ENCODE peak calls at places on chromosomes 2 and 18, in five cellular contexts. R, Z, P, O and L are unnamed samples. For H3K36me3, the result is how much of the 10 kb centered on the place peaks cover.

GRCh38 chr2:20635698-20636584 is 15.0 kb downstream of the HS1BP3 start:
- DNase-seq in R (peak), Z (peak), P (peak), O (peak), L (no peak)

GRCh38 chr18:21991081-21991534 is 178.3 kb upstream of the GATA6 start:
- DNase-seq in R (no peak), Z (no peak), P (no peak), O (no peak), L (no peak)

GRCh38 chr18:47724186-47724975 is 206.1 kb downstream of the SMAD2 start:
- DNase-seq in R (no peak), Z (peak), P (no peak), O (no peak), L (no peak)

GRCh38 chr18:57561728-57562423 is 24.6 kb downstream of the FECH start:
- DNase-seq in R (peak), Z (no peak), P (no peak), O (no peak), L (no peak)

GRCh38 chr18:57805117-57805516 is 2.0 kb upstream of the ATP8B1 start:
- DNase-seq in R (no peak), Z (no peak), P (no peak), O (no peak), L (no peak)

GRCh38 chr2:219627105-219628100 is at the start of gene SLC4A3:
- DNase-seq in R (no peak), Z (peak), P (peak), O (no peak), L (no peak)

GRCh38 chr2:37892436-37893114 is 32.5 kb upstream of the RMDN2 start:
- DNase-seq in R (no peak), Z (no peak), P (no peak), O (no peak), L (no peak)

GRCh38 chr2:201890447-201890846 is 84.1 kb downstream of the CDK15 start:
- DNase-seq in R (peak), Z (no peak), P (no peak), O (no peak), L (no peak)

GRCh38 chr2:207412787-207413310 is 116.9 kb upstream of the CREB1 start:
- DNase-seq in R (no peak), Z (no peak), P (no peak), O (no peak), L (no peak)

GRCh38 chr2:44075536-44075935 is 79.7 kb upstream of the LRPPRC start:
- DNase-seq in R (no peak), Z (no peak), P (no peak), O (no peak), L (no peak)

GRCh38 chr2:20707601-20708000 is 40.7 kb downstream of the GDF7 start:
- DNase-seq in R (no peak), Z (no peak), P (no peak), O (no peak), L (no peak)

GRCh38 chr2:60706021-60706420 is 50.0 kb upstream of the PAPOLG start:
- DNase-seq in R (peak), Z (no peak), P (no peak), O (no peak), L (no peak)

GRCh38 chr18:22385718-22386117 is 32.0 kb downstream of the CTAGE1 start:
- DNase-seq in R (peak), Z (no peak), P (no peak), O (no peak), L (no peak)

GRCh38 chr18:49447810-49448745 is 12.4 kb downstream of the DYM start:
- DNase-seq in R (peak), Z (no peak), P (no peak), O (peak), L (peak)

GRCh38 chr2:231138699-231139098 is 13.9 kb upstream of the HTR2B start:
- DNase-seq in R (no peak), Z (peak), P (no peak), O (no peak), L (no peak)

GRCh38 chr18:10872297-10872696 is 277.1 kb downstream of the PIEZO2 start:
- DNase-seq in R (no peak), Z (no peak), P (peak), O (no peak), L (no peak)

GRCh38 chr2:197255550-197255949 is 55.0 kb downstream of the ANKRD44 start:
- DNase-seq in R (no peak), Z (peak), P (no peak), O (peak), L (peak)

GRCh38 chr2:117195381-117195780 is 619.1 kb upstream of the DDX18 start:
- DNase-seq in R (no peak), Z (no peak), P (no peak), O (no peak), L (no peak)

GRCh38 chr2:8398040-8398668 is 283.7 kb upstream of the ID2 start:
- DNase-seq in R (no peak), Z (no peak), P (no peak), O (no peak), L (no peak)

GRCh38 chr18:9810216-9810804 is 75.5 kb upstream of the TXNDC2 start:
- DNase-seq in R (no peak), Z (no peak), P (no peak), O (no peak), L (no peak)

GRCh38 chr2:241891988-241892298 is 22.4 kb downstream of the RTP5 start:
- DNase-seq in R (no peak), Z (no peak), P (peak), O (no peak), L (no peak)

GRCh38 chr18:5770176-5770575 is 125.1 kb downstream of the TMEM200C start:
- DNase-seq in R (no peak), Z (no peak), P (no peak), O (no peak), L (no peak)

GRCh38 chr2:70510213-70510820 is 43.3 kb downstream of the TGFA start:
- DNase-seq in R (no peak), Z (no peak), P (no peak), O (no peak), L (no peak)

GRCh38 chr2:125313806-125314205 is 1288.7 kb downstream of the CNTNAP5 start:
- DNase-seq in R (no peak), Z (no peak), P (peak), O (no peak), L (no peak)

GRCh38 chr2:197107291-197108269 is 181.1 kb upstream of the PGAP1 start:
- DNase-seq in R (no peak), Z (peak), P (peak), O (no peak), L (no peak)

GRCh38 chr18:777021-777420 is 35.0 kb downstream of the YES1 start:
- DNase-seq in R (peak), Z (no peak), P (no peak), O (no peak), L (no peak)

GRCh38 chr2:212777020-212777491 is 238.5 kb upstream of the ERBB4 start:
- DNase-seq in R (peak), Z (no peak), P (no peak), O (no peak), L (no peak)

GRCh38 chr2:49002750-49003149 is 151.6 kb downstream of the FSHR start:
- DNase-seq in R (no peak), Z (no peak), P (no peak), O (no peak), L (no peak)

GRCh38 chr2:224833986-224834385 is 117.8 kb upstream of the CCDC195 start:
- DNase-seq in R (peak), Z (no peak), P (no peak), O (no peak), L (no peak)

GRCh38 chr2:38076250-38076709 is 329 bp upstream of the CYP1B1 start:
- DNase-seq in R (peak), Z (peak), P (peak), O (peak), L (no peak)

GRCh38 chr2:235737396-235737795 is 243.6 kb downstream of the AGAP1 start:
- DNase-seq in R (peak), Z (no peak), P (no peak), O (no peak), L (no peak)

GRCh38 chr18:73991570-73991969 is 156.1 kb downstream of the FBXO15 start:
- DNase-seq in R (no peak), Z (no peak), P (no peak), O (no peak), L (no peak)

GRCh38 chr2:128157644-128158043 is 66.6 kb downstream of the UGGT1 start:
- DNase-seq in R (no peak), Z (no peak), P (no peak), O (no peak), L (no peak)

GRCh38 chr2:128153786-128154185 is 62.8 kb downstream of the UGGT1 start:
- DNase-seq in R (no peak), Z (no peak), P (no peak), O (no peak), L (no peak)

GRCh38 chr2:128154225-128154624 is 63.2 kb downstream of the UGGT1 start:
- DNase-seq in R (no peak), Z (peak), P (no peak), O (no peak), L (no peak)

GRCh38 chr2:128156812-128157211 is 65.8 kb downstream of the UGGT1 start:
- DNase-seq in R (no peak), Z (no peak), P (no peak), O (no peak), L (no peak)

GRCh38 chr2:128155970-128156369 is 65.0 kb downstream of the UGGT1 start:
- DNase-seq in R (no peak), Z (no peak), P (no peak), O (no peak), L (no peak)
- H3K36me3 ChIP-seq in R (under half), Z (under half), P (under half), O (under half), L (half or more)

GRCh38 chr2:109611467-109612095 is 2.2 kb downstream of the SEPTIN10 start:
- DNase-seq in R (peak), Z (no peak), P (no peak), O (no peak), L (no peak)
- H3K4me3 ChIP-seq in R (no peak), Z (no peak), P (no peak), O (no peak), L (no peak)

GRCh38 chr2:73772819-73773218 is 7.1 kb downstream of the DUSP11 start:
- DNase-seq in R (no peak), Z (no peak), P (no peak), O (no peak), L (no peak)
- H3K36me3 ChIP-seq in R (under half), Z (under half), P (under half), O (under half), L (half or more)

DNA sequence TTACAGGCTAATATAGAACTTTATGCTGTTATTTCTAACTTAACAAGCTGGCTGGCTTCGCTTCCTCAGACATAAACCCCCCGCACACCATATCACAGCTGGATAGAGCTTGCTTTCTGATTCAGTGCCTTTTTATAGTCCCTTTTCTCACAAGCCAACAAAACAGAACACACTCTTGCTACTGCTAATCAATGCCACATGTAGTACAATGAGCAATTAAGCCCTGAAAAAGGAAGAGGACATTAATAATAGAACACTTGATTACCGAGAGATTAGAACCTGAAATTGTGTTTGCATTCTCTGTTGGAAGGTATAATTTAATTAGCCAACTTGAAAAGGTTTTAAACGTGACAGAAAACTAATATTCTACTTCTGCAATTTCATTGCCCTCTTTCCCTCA is 267.7 kb upstream of the CYRIA start:
- DNase-seq in R (no peak), Z (no peak), P (no peak), O (no peak), L (no peak)
- H3K4me3 ChIP-seq in R (no peak), Z (no peak), P (no peak), O (no peak), L (no peak)

GRCh38 chr2:159219394-159219998 is 67.0 kb downstream of the WDSUB1 start:
- DNase-seq in R (no peak), Z (peak), P (no peak), O (peak), L (no peak)

GRCh38 chr2:159217661-159218060 is 68.8 kb downstream of the WDSUB1 start:
- DNase-seq in R (no peak), Z (peak), P (no peak), O (no peak), L (no peak)

GRCh38 chr2:159214325-159214865 is 72.1 kb downstream of the WDSUB1 start:
- DNase-seq in R (peak), Z (peak), P (no peak), O (no peak), L (no peak)

GRCh38 chr2:159213296-159213695 is 73.2 kb downstream of the WDSUB1 start:
- DNase-seq in R (no peak), Z (peak), P (no peak), O (peak), L (no peak)

DNA sequence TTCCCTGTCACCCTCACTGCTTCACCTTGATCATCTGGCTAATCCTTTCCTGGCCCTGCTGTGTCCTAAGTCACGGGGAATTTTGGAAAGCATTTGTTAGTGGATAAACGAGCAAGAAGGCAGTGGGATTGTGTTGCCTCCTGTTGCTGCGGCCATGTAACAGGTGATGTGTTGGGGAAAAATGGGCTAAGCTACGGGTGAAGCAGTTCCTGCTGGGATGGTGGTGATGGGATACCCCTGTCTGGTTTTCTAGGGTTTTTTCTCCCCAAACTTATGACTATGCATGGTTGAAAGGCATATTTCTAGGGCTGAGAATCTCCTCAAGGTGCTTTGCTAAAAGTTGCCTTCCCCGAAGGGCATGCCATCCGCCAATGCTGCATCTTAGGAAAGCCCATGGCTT is 68.1 kb downstream of the WDSUB1 start:
- DNase-seq in R (no peak), Z (peak), P (no peak), O (no peak), L (no peak)
- H3K36me3 ChIP-seq in R (under half), Z (under half), P (under half), O (under half), L (under half)